ENCODE peak calls at places on chromosomes 1 and 21, in four cellular contexts. E is GM20000, R is endothelial cell, F is C1 segment of cervical spinal cord. M is an unnamed sample.

GRCh38 chr1:195195423-195196057 is 1412.7 kb downstream of the KCNT2 start:
- DNase-seq in E (peak; percentile 59), R (no peak), F (no peak), M (peak; percentile 92)

GRCh38 chr1:174920093-174920492 is 79.7 kb upstream of the CACYBP start:
- DNase-seq in E (no peak), R (no peak), F (no peak), M (no peak)

GRCh38 chr1:36085686-36086526 is 2.0 kb downstream of the TEKT2 start:
- DNase-seq in E (no peak), R (no peak), F (no peak), M (no peak)

GRCh38 chr1:168320805-168321577 is 40.3 kb downstream of the TBX19 start:
- DNase-seq in E (no peak), R (no peak), F (no peak), M (no peak)

GRCh38 chr1:43232482-43232881 is 37.3 kb upstream of the TMEM125 start:
- DNase-seq in E (no peak), R (no peak), F (peak; percentile 90), M (no peak)

GRCh38 chr1:6727535-6727934 is 25.9 kb upstream of the DNAJC11 start:
- DNase-seq in E (peak; percentile 80), R (peak; percentile 79), F (no peak), M (peak; percentile 77)

GRCh38 chr21:45109831-45110492 is 35.6 kb downstream of the ADARB1 start:
- DNase-seq in E (peak; percentile 87), R (no peak), F (peak; percentile 79), M (peak; percentile 92)

GRCh38 chr21:15190837-15191236 is 126.0 kb upstream of the NRIP1 start:
- DNase-seq in E (no peak), R (no peak), F (no peak), M (no peak)

GRCh38 chr1:243620096-243620495 is 229.9 kb downstream of the AKT3 start:
- DNase-seq in E (no peak), R (no peak), F (no peak), M (no peak)

M was measured in GM12865.